ENCODE peak calls at places on chromosomes 4 and X, in eight cellular contexts. One of them, this sample, is unnamed. For H3K4me1, the result is how much of the 10 kb centered on the place peaks cover.

GRCh38 chr4:57184378-57185031 is 74.3 kb upstream of the IGFBP7 start:
- DNase-seq in HCT116: no peak
- DNase-seq in HepG2: no peak
- DNase-seq in SK-N-SH: no peak
- DNase-seq in A549: no peak
- DNase-seq in K562: no peak
- DNase-seq in GM23338: no peak
- DNase-seq in GM12878: no peak
- DNase-seq in this sample: no peak

GRCh38 chr4:75698162-75698962 is 25.2 kb upstream of the G3BP2 start:
- DNase-seq in HCT116: no peak
- DNase-seq in HepG2: no peak
- DNase-seq in SK-N-SH: no peak
- DNase-seq in A549: no peak
- DNase-seq in K562: peak
- DNase-seq in GM23338: peak
- DNase-seq in GM12878: peak
- DNase-seq in this sample: no peak

GRCh38 chrX:134604701-134605271 is 53.5 kb downstream of the PLAC1 start:
- DNase-seq in HCT116: peak
- DNase-seq in HepG2: no peak
- DNase-seq in SK-N-SH: no peak
- DNase-seq in A549: peak
- DNase-seq in K562: no peak
- DNase-seq in GM23338: no peak
- DNase-seq in GM12878: no peak
- DNase-seq in this sample: no peak

GRCh38 chr4:8072235-8072968 is 86.2 kb downstream of the ABLIM2 start:
- DNase-seq in HCT116: no peak
- DNase-seq in HepG2: no peak
- DNase-seq in SK-N-SH: no peak
- DNase-seq in A549: no peak
- DNase-seq in K562: no peak
- DNase-seq in GM23338: no peak
- DNase-seq in GM12878: no peak
- DNase-seq in this sample: no peak

GRCh38 chr4:2402053-2402452 is 16.4 kb downstream of the ZFYVE28 start:
- DNase-seq in HCT116: no peak
- DNase-seq in HepG2: peak
- DNase-seq in SK-N-SH: peak
- DNase-seq in A549: no peak
- DNase-seq in K562: peak
- DNase-seq in GM23338: peak
- DNase-seq in GM12878: no peak
- DNase-seq in this sample: no peak

GRCh38 chrX:133412246-133412645 is 3.0 kb downstream of the GPC4 start:
- DNase-seq in HCT116: no peak
- DNase-seq in HepG2: no peak
- DNase-seq in SK-N-SH: no peak
- DNase-seq in A549: no peak
- DNase-seq in K562: no peak
- DNase-seq in GM23338: no peak
- DNase-seq in GM12878: no peak
- DNase-seq in this sample: no peak

GRCh38 chrX:107628662-107629532 is 587 bp downstream of the PRPS1 start:
- DNase-seq in HCT116: no peak
- DNase-seq in HepG2: peak
- DNase-seq in SK-N-SH: peak
- DNase-seq in A549: peak
- DNase-seq in K562: peak
- DNase-seq in GM23338: peak
- DNase-seq in GM12878: no peak
- DNase-seq in this sample: peak

GRCh38 chr4:10078481-10079233 is 37.9 kb downstream of the WDR1 start:
- DNase-seq in HCT116: no peak
- DNase-seq in HepG2: no peak
- DNase-seq in SK-N-SH: no peak
- DNase-seq in A549: no peak
- DNase-seq in K562: no peak
- DNase-seq in GM23338: no peak
- DNase-seq in GM12878: no peak
- DNase-seq in this sample: no peak

GRCh38 chr4:100431416-100431815 is 86.4 kb downstream of the EMCN start:
- DNase-seq in HCT116: no peak
- DNase-seq in HepG2: no peak
- DNase-seq in SK-N-SH: no peak
- DNase-seq in A549: no peak
- DNase-seq in K562: no peak
- DNase-seq in GM23338: no peak
- DNase-seq in GM12878: no peak
- DNase-seq in this sample: no peak

GRCh38 chrX:41589634-41590270 is 99.0 kb upstream of the GPR34 start:
- DNase-seq in HCT116: no peak
- DNase-seq in HepG2: peak
- DNase-seq in SK-N-SH: no peak
- DNase-seq in A549: peak
- DNase-seq in K562: no peak
- DNase-seq in GM23338: no peak
- DNase-seq in GM12878: no peak
- DNase-seq in this sample: no peak

GRCh38 chr4:123452585-123452984 is 56.0 kb downstream of the SPRY1 start:
- DNase-seq in HCT116: no peak
- DNase-seq in HepG2: peak
- DNase-seq in SK-N-SH: peak
- DNase-seq in A549: no peak
- DNase-seq in K562: no peak
- DNase-seq in GM23338: no peak
- DNase-seq in GM12878: no peak
- DNase-seq in this sample: peak

GRCh38 chr4:125849869-125850268 is 535.1 kb downstream of the FAT4 start:
- DNase-seq in HCT116: no peak
- DNase-seq in HepG2: no peak
- DNase-seq in SK-N-SH: no peak
- DNase-seq in A549: no peak
- DNase-seq in K562: peak
- DNase-seq in GM23338: no peak
- DNase-seq in GM12878: no peak
- DNase-seq in this sample: no peak

GRCh38 chrX:116204947-116205346 is 34.4 kb downstream of the AGTR2 start:
- DNase-seq in HCT116: peak
- DNase-seq in HepG2: peak
- DNase-seq in SK-N-SH: peak
- DNase-seq in A549: peak
- DNase-seq in K562: no peak
- DNase-seq in GM23338: peak
- DNase-seq in GM12878: no peak
- DNase-seq in this sample: no peak

GRCh38 chr4:7124643-7125442 is 57.0 kb upstream of the GRPEL1 start:
- DNase-seq in HCT116: no peak
- DNase-seq in HepG2: peak
- DNase-seq in SK-N-SH: no peak
- DNase-seq in A549: no peak
- DNase-seq in K562: peak
- DNase-seq in GM23338: peak
- DNase-seq in GM12878: no peak
- DNase-seq in this sample: no peak

GRCh38 chrX:11757729-11758399 is at the start of gene MSL3:
- DNase-seq in HCT116: no peak
- DNase-seq in HepG2: no peak
- DNase-seq in SK-N-SH: peak
- DNase-seq in A549: peak
- DNase-seq in K562: peak
- DNase-seq in GM23338: peak
- DNase-seq in GM12878: no peak
- DNase-seq in this sample: no peak

GRCh38 chrX:11666180-11666579 is 460 bp upstream of the ARHGAP6 start:
- DNase-seq in HCT116: no peak
- DNase-seq in HepG2: no peak
- DNase-seq in SK-N-SH: peak
- DNase-seq in A549: no peak
- DNase-seq in K562: no peak
- DNase-seq in GM23338: peak
- DNase-seq in GM12878: no peak
- DNase-seq in this sample: no peak

GRCh38 chrX:149720021-149720689 is 8.3 kb downstream of the MAGEA11 start:
- DNase-seq in HCT116: no peak
- DNase-seq in HepG2: peak
- DNase-seq in SK-N-SH: no peak
- DNase-seq in A549: no peak
- DNase-seq in K562: peak
- DNase-seq in GM23338: no peak
- DNase-seq in GM12878: no peak
- DNase-seq in this sample: no peak

GRCh38 chrX:52574416-52575275 is 57.8 kb upstream of the XAGE1B start:
- DNase-seq in HCT116: peak
- DNase-seq in HepG2: peak
- DNase-seq in SK-N-SH: peak
- DNase-seq in A549: peak
- DNase-seq in K562: peak
- DNase-seq in GM23338: peak
- DNase-seq in GM12878: peak
- DNase-seq in this sample: peak

DNA sequence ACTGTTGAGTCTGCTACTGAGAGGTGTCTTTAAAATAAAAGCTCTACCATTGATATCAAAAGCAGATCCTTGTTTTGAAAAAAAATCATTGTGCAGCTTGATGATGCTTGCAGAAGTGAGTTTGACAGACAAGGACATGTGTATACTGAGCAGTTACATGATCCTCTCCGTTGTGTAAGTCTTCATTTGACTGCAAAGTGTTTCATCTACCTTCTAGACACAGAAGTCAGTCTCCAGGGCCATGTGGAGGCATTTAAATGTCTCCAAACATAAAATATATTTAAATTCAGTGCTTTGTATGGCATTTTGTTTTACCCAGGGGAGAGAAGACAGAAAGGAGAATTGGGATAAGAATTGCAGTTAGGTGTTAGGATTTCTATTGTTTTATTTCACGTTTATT is 107.8 kb upstream of the MYOZ2 start:
- DNase-seq in HCT116: no peak
- DNase-seq in HepG2: no peak
- DNase-seq in SK-N-SH: no peak
- DNase-seq in A549: no peak
- DNase-seq in K562: no peak
- DNase-seq in GM23338: no peak
- DNase-seq in GM12878: no peak
- DNase-seq in this sample: no peak
- H3K4me1 ChIP-seq in HCT116: under half
- H3K4me1 ChIP-seq in HepG2: under half
- H3K4me1 ChIP-seq in SK-N-SH: under half
- H3K4me1 ChIP-seq in A549: under half
- H3K4me1 ChIP-seq in K562: under half
- H3K4me1 ChIP-seq in GM23338: under half
- H3K4me1 ChIP-seq in GM12878: under half
- H3K4me1 ChIP-seq in this sample: under half

GRCh38 chrX:71909956-71910355 is 689 bp upstream of the NHSL2 start:
- DNase-seq in HCT116: no peak
- DNase-seq in HepG2: no peak
- DNase-seq in SK-N-SH: no peak
- DNase-seq in A549: no peak
- DNase-seq in K562: no peak
- DNase-seq in GM23338: peak
- DNase-seq in GM12878: no peak
- DNase-seq in this sample: no peak
- TF ChIP-seq REST in HCT116: no peak
- TF ChIP-seq REST in HepG2: no peak
- TF ChIP-seq REST in SK-N-SH: no peak
- TF ChIP-seq REST in A549: no peak
- TF ChIP-seq REST in K562: no peak
- TF ChIP-seq REST in GM23338: no peak
- TF ChIP-seq REST in GM12878: no peak
- TF ChIP-seq REST in this sample: no peak

DNA sequence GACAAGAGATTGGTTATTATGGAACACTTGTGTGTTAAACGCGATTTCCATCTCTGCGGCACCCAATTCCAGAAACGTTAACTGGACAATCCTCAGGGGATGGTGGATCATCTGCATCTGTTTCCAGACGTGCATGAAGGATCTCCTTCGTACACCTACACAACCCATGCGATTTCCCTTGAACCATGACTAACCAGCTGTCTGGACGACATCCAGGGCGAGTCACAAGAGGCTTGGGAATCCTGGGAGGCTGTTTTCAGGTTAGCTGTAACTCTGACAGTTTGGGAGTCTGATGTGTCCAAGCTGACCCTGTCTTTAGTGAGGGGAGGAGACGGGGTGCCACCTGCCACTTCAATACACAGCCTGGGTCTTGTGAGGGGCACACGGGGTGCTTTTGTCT is 84.5 kb downstream of the GATB start:
- DNase-seq in HCT116: peak
- DNase-seq in HepG2: no peak
- DNase-seq in SK-N-SH: no peak
- DNase-seq in A549: no peak
- DNase-seq in K562: no peak
- DNase-seq in GM23338: no peak
- DNase-seq in GM12878: no peak
- DNase-seq in this sample: no peak
- H3K4me3 ChIP-seq in HCT116: no peak
- H3K4me3 ChIP-seq in HepG2: no peak
- H3K4me3 ChIP-seq in SK-N-SH: no peak
- H3K4me3 ChIP-seq in A549: no peak
- H3K4me3 ChIP-seq in K562: no peak
- H3K4me3 ChIP-seq in GM23338: no peak
- H3K4me3 ChIP-seq in GM12878: no peak
- H3K4me3 ChIP-seq in this sample: no peak

GRCh38 chrX:44748014-44748413 is 95.8 kb upstream of the DUSP21 start:
- DNase-seq in HCT116: no peak
- DNase-seq in HepG2: no peak
- DNase-seq in SK-N-SH: peak
- DNase-seq in A549: no peak
- DNase-seq in K562: peak
- DNase-seq in GM23338: no peak
- DNase-seq in GM12878: no peak
- DNase-seq in this sample: no peak

GRCh38 chrX:44742480-44743155 is 101.2 kb upstream of the DUSP21 start:
- DNase-seq in HCT116: no peak
- DNase-seq in HepG2: no peak
- DNase-seq in SK-N-SH: no peak
- DNase-seq in A549: no peak
- DNase-seq in K562: peak
- DNase-seq in GM23338: no peak
- DNase-seq in GM12878: no peak
- DNase-seq in this sample: no peak

GRCh38 chrX:44747317-44747716 is 96.5 kb upstream of the DUSP21 start:
- DNase-seq in HCT116: no peak
- DNase-seq in HepG2: no peak
- DNase-seq in SK-N-SH: no peak
- DNase-seq in A549: no peak
- DNase-seq in K562: no peak
- DNase-seq in GM23338: no peak
- DNase-seq in GM12878: no peak
- DNase-seq in this sample: no peak

DNA sequence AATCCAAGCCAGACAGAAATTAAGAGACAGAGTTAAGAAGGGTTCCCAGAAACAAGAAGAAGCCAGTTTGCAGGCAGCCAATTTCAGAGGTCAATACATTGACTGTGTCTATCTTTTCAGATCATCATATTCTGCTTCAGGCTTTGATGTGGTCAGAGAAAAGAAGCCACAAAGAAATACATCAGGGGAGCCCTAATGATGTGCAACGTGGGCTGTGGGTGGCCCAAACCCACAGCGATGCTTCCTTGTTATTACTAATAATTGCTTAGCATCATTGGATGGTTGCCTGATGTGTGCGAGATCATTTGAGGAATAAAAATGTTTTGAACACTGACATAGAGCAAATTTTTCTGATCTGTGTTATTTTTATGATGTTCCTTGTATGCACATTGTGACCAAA is 99.0 kb upstream of the DUSP21 start:
- DNase-seq in HCT116: no peak
- DNase-seq in HepG2: no peak
- DNase-seq in SK-N-SH: no peak
- DNase-seq in A549: no peak
- DNase-seq in K562: no peak
- DNase-seq in GM23338: no peak
- DNase-seq in GM12878: no peak
- DNase-seq in this sample: no peak
- H3K4me1 ChIP-seq in HCT116: under half
- H3K4me1 ChIP-seq in HepG2: under half
- H3K4me1 ChIP-seq in SK-N-SH: under half
- H3K4me1 ChIP-seq in A549: under half
- H3K4me1 ChIP-seq in K562: under half
- H3K4me1 ChIP-seq in GM23338: under half
- H3K4me1 ChIP-seq in GM12878: under half
- H3K4me1 ChIP-seq in this sample: under half